ENCODE peak calls at places on chromosomes 12 and 14, in seven cellular contexts. H is AG10803, O is foreskin keratinocyte, G is AG20443, C is NCI-H1436, R is OCI-LY7, Y is bronchial epithelial cell. W is an unnamed sample.

GRCh38 chr14:20652996-20653975 is 11.8 kb upstream of the OR6S1 start:
- DNase-seq in H (peak), O (peak), G (no peak), C (no peak), R (no peak), Y (peak), W (peak)

GRCh38 chr12:56221233-56221756 is 427 bp downstream of the RNF41 start:
- DNase-seq in H (peak), O (peak), G (peak), C (no peak), R (no peak), Y (peak), W (peak)

GRCh38 chr14:26735811-26736210 is 138.0 kb upstream of the NOVA1 start:
- DNase-seq in H (no peak), O (peak), G (no peak), C (no peak), R (no peak), Y (peak), W (no peak)

GRCh38 chr14:100348779-100349708 is 25.9 kb downstream of the SLC25A47 start:
- DNase-seq in H (no peak), O (no peak), G (no peak), C (peak), R (no peak), Y (no peak), W (no peak)

GRCh38 chr12:43057561-43057960 is 468.0 kb upstream of the PRICKLE1 start:
- DNase-seq in H (no peak), O (peak), G (no peak), C (no peak), R (no peak), Y (peak), W (peak)

GRCh38 chr14:56855891-56856461 is 45.7 kb upstream of the OTX2 start:
- DNase-seq in H (no peak), O (no peak), G (no peak), C (peak), R (no peak), Y (no peak), W (no peak)

GRCh38 chr12:123431951-123432886 is 4.3 kb downstream of the RILPL2 start:
- DNase-seq in H (peak), O (no peak), G (no peak), C (no peak), R (peak), Y (peak), W (no peak)

GRCh38 chr12:60501124-60501729 is 905.4 kb downstream of the SLC16A7 start:
- DNase-seq in H (peak), O (peak), G (no peak), C (no peak), R (no peak), Y (peak), W (peak)

GRCh38 chr12:53805801-53806200 is 54.0 kb upstream of the CISTR start:
- DNase-seq in H (no peak), O (peak), G (no peak), C (no peak), R (no peak), Y (no peak), W (peak)

GRCh38 chr12:77767335-77767734 is 63.4 kb upstream of the NAV3 start:
- DNase-seq in H (no peak), O (no peak), G (no peak), C (no peak), R (no peak), Y (no peak), W (no peak)

GRCh38 chr12:29610473-29611174 is 113.1 kb upstream of the OVCH1 start:
- DNase-seq in H (no peak), O (no peak), G (no peak), C (no peak), R (no peak), Y (no peak), W (peak)

GRCh38 chr12:111769599-111769998 is 2.9 kb downstream of the ALDH2 start:
- DNase-seq in H (no peak), O (no peak), G (no peak), C (no peak), R (no peak), Y (no peak), W (no peak)

GRCh38 chr14:84760506-84760905 is 769.4 kb upstream of the FLRT2 start:
- DNase-seq in H (peak), O (no peak), G (no peak), C (no peak), R (no peak), Y (no peak), W (peak)

GRCh38 chr14:51447411-51447810 is 204.3 kb upstream of the FRMD6 start:
- DNase-seq in H (no peak), O (no peak), G (no peak), C (no peak), R (no peak), Y (no peak), W (no peak)

GRCh38 chr12:112473056-112473455 is 54.3 kb downstream of the PTPN11 start:
- DNase-seq in H (no peak), O (no peak), G (no peak), C (no peak), R (peak), Y (peak), W (no peak)

GRCh38 chr12:6950944-6951540 is at the start of gene PTPN6:
- DNase-seq in H (no peak), O (no peak), G (no peak), C (no peak), R (peak), Y (no peak), W (no peak)

GRCh38 chr12:123242083-123242904 is 9.1 kb downstream of the MTRFR start:
- DNase-seq in H (no peak), O (no peak), G (no peak), C (peak), R (no peak), Y (no peak), W (no peak)

GRCh38 chr12:99043319-99043914 is 398.3 kb downstream of the APAF1 start:
- DNase-seq in H (peak), O (peak), G (peak), C (peak), R (peak), Y (peak), W (peak)

GRCh38 chr12:107990325-107990724 is 138.8 kb upstream of the WSCD2 start:
- DNase-seq in H (no peak), O (no peak), G (no peak), C (no peak), R (peak), Y (peak), W (peak)

GRCh38 chr12:98453070-98453469 is 62.3 kb upstream of the TMPO start:
- DNase-seq in H (no peak), O (no peak), G (no peak), C (no peak), R (no peak), Y (no peak), W (no peak)